ENCODE peak calls at places on chromosomes 13 and 19, in four cellular contexts. W, G, S and V are unnamed samples.

GRCh38 chr13:76994281-76994680 is 2.4 kb downstream of the CLN5 start:
- DNase-seq in G (peak), W (no peak), S (no peak), V (no peak)

GRCh38 chr19:1251233-1251502 is 2.8 kb downstream of the MIDN start:
- DNase-seq in W (peak), G (peak), S (no peak), V (peak)

GRCh38 chr13:94479559-94480095 is at the start of gene DCT:
- DNase-seq in S (no peak), G (no peak), W (no peak), V (no peak)

GRCh38 chr13:30142502-30143211 is 164.7 kb downstream of the KATNAL1 start:
- DNase-seq in W (peak), S (no peak), G (peak), V (no peak)

GRCh38 chr19:14072535-14073231 is at the start of gene MISP3:
- DNase-seq in G (peak), W (peak), S (no peak), V (no peak)

GRCh38 chr13:76828316-76828741 is 57.9 kb downstream of the KCTD12 start:
- DNase-seq in S (no peak), W (no peak), G (peak), V (no peak)

GRCh38 chr19:3551808-3552095 is 5.6 kb downstream of the MFSD12 start:
- DNase-seq in W (no peak), S (no peak), G (no peak), V (no peak)

GRCh38 chr13:109778102-109778542 is 8.3 kb downstream of the IRS2 start:
- DNase-seq in S (no peak), W (no peak), G (peak), V (no peak)

GRCh38 chr19:41449079-41449864 is 6.3 kb downstream of the ERICH4 start:
- DNase-seq in S (peak), W (peak), G (peak), V (peak)

GRCh38 chr19:15557223-15557622 is 48.9 kb downstream of the CYP4F22 start:
- DNase-seq in S (no peak), G (no peak), W (no peak), V (no peak)

GRCh38 chr19:9857920-9858746 is 23.0 kb downstream of the PIN1 start:
- DNase-seq in W (no peak), G (no peak), S (no peak), V (no peak)

GRCh38 chr13:32791545-32792172 is 205.4 kb downstream of the PDS5B start:
- DNase-seq in G (peak), W (no peak), S (no peak), V (no peak)

GRCh38 chr13:50400930-50401553 is 385.8 kb downstream of the KCNRG start:
- DNase-seq in S (no peak), W (no peak), G (peak), V (peak)

GRCh38 chr13:81957121-81957520 is 1616.2 kb upstream of the SPRY2 start:
- DNase-seq in G (no peak), S (no peak), W (no peak), V (no peak)

GRCh38 chr13:40148103-40148502 is 492.6 kb downstream of the COG6 start:
- DNase-seq in G (no peak), W (no peak), S (no peak), V (no peak)

GRCh38 chr19:41427647-41428480 is 690 bp upstream of the B3GNT8 start:
- DNase-seq in W (peak), G (peak), S (no peak), V (no peak)

GRCh38 chr19:29410974-29411615 is 114.7 kb upstream of the VSTM2B start:
- DNase-seq in G (peak), W (no peak), S (no peak), V (no peak)